ENCODE peak calls at places on chromosomes 16 and 17, in four cellular contexts. K, U, P and Q are unnamed samples.

GRCh38 chr16:87550510-87550961 is 51.8 kb upstream of the JPH3 start:
- DNase-seq in K (peak), P (no peak), U (no peak), Q (no peak)

GRCh38 chr17:72972263-72972951 is 120.1 kb downstream of the SLC39A11 start:
- DNase-seq in U (no peak), K (no peak), P (no peak), Q (no peak)

GRCh38 chr16:19382887-19383816 is 34.5 kb upstream of the TMC5 start:
- DNase-seq in P (no peak), K (peak), U (peak), Q (no peak)

GRCh38 chr17:8022358-8023038 is 16.4 kb upstream of the ALOX15B start:
- DNase-seq in K (peak), U (no peak), P (no peak), Q (no peak)

GRCh38 chr17:41176744-41177387 is 1.2 kb downstream of the KRTAP4-2 start:
- DNase-seq in P (no peak), K (no peak), U (no peak), Q (no peak)

GRCh38 chr16:10992797-10993196 is 48.4 kb downstream of the CLEC16A start:
- DNase-seq in K (no peak), U (no peak), P (no peak), Q (no peak)

GRCh38 chr16:88983157-88983556 is 6.2 kb upstream of the CBFA2T3 start:
- DNase-seq in U (no peak), K (no peak), P (no peak), Q (no peak)

GRCh38 chr17:40024901-40025300 is 9.7 kb downstream of the CSF3 start:
- DNase-seq in K (no peak), U (no peak), P (no peak), Q (no peak)

DNA sequence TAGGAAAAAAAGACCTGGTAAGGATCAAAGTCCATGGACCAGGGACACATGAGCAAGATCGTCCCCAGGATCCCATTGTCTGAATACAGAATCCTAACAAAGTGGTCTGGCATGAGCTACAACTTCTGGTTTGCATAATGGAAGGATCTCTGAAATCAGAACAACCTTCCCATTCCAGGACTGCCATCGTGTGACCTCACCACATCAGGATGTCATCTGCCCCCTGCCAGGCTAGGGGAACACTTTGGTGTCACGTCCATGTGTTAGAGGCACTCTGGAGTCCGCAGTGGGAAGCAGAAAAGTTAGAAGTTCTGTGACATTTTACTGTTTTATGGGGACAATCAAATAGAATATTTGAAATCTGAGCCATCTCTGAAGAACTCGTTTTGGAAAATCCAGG is 160.7 kb downstream of the RGS9 start:
- DNase-seq in K (no peak), P (no peak), U (no peak), Q (no peak)
- H3K27ac ChIP-seq in K (no peak), P (no peak), U (no peak), Q (peak)

GRCh38 chr16:27314986-27315332 is 1.2 kb downstream of the IL4R start:
- DNase-seq in K (no peak), U (no peak), P (no peak), Q (no peak)

GRCh38 chr16:27316038-27316680 is 2.4 kb downstream of the IL4R start:
- DNase-seq in U (no peak), P (no peak), K (no peak), Q (peak)

GRCh38 chr16:27314161-27314723 is 468 bp downstream of the IL4R start:
- DNase-seq in P (no peak), U (no peak), K (peak), Q (peak)

GRCh38 chr16:27317320-27317719 is 3.5 kb downstream of the IL4R start:
- DNase-seq in K (no peak), U (no peak), P (no peak), Q (peak)

DNA sequence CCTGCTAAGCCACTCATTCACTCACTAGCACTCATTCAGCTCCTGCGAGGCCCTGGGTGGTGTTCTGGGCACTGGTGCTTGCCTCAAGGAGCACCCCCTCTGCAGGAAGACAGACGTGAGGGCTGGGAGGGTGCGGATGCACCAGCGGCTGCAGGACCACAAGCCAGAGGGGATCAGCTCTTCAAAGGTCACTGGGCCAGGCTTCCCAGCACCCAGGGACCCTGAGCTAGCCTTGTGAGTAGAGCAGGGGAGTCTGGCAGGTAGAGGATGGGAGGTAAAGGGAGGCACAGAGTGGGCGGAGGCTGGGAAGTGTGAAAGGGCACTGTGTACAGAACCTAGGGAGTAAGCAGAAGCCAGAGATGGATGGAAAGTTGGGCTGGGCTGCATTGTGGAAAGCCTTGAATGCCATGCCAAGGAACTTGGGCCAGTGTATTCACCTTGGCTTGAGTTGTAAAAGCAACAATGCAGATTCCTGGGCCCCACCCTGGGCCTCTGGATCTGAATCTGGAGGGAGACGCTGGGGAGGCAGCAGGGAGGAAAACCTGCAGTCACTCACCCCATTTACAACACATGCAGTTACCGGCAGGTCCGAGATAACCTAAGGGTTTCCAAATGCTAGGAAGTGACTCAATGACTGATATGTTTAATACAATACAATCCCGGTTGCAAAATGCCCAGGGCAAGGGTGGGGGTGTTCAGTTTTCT is 1.7 kb downstream of the IL4R start:
- DNase-seq in P (no peak), U (no peak), K (peak), Q (no peak)
- H3K27ac ChIP-seq in P (peak), U (peak), K (peak), Q (peak)

GRCh38 chr16:67552476-67552875 is 9.8 kb upstream of the CTCF start:
- DNase-seq in U (no peak), P (no peak), K (no peak), Q (no peak)
- H3K27ac ChIP-seq in U (no peak), P (peak), K (peak), Q (no peak)

DNA sequence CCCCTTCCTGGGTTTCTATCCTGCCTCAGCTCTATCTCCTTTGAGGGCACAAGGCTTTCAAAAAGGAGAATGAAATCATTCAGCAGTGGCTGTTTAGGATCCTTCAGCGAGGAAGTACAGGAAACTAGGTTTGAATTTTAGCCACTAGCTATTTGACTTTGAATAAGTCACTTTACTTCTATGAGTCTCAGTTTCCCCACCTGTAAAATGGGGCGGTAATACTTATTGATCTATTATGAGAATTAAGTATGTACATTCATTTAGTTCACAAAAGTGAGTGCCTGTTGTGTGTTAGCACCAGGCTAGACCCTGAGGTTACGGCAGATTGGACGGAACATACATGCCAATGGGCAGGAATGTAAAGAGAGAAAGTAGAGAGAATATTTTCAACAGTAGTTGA is 6.6 kb downstream of the CDH1 start:
- DNase-seq in K (no peak), P (no peak), U (no peak), Q (no peak)
- H3K27ac ChIP-seq in K (peak), P (no peak), U (no peak), Q (peak)

DNA sequence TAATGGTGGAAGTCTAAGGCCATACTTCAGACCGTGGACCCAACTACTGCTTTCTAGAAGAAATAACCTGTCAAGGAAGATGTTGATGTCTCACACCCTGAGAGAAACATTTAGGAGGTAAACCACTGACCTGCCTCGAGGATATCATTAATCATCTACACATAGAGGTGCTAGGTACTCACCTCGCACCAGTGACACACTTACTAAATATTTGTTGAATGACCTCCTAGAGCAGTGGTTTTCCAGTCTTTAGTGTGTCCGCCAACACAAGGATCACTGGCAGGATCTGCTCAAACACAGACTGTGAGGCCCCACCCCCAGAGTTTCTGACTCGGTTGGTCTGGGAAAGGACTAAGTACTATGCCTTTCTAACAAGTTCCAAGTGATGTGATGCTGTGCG is 197.4 kb upstream of the CACNG5 start:
- DNase-seq in P (no peak), U (no peak), K (no peak), Q (no peak)
- H3K27ac ChIP-seq in P (no peak), U (no peak), K (no peak), Q (no peak)

GRCh38 chr16:56632848-56633365 is 448 bp downstream of the MT1M start:
- DNase-seq in K (no peak), P (no peak), U (no peak), Q (no peak)

GRCh38 chr16:56631832-56632159 is 663 bp upstream of the MT1M start:
- DNase-seq in P (no peak), U (no peak), K (no peak), Q (no peak)

GRCh38 chr16:56631197-56631596 is 1.3 kb upstream of the MT1M start:
- DNase-seq in K (no peak), U (no peak), P (no peak), Q (no peak)

GRCh38 chr16:56633535-56633934 is 1.1 kb downstream of the MT1M start:
- DNase-seq in K (no peak), P (no peak), U (no peak), Q (no peak)

GRCh38 chr16:56632160-56632847 is at the start of gene MT1M:
- DNase-seq in P (no peak), U (peak), K (peak), Q (peak)
- H3K27ac ChIP-seq in P (peak), U (peak), K (peak), Q (peak)

DNA sequence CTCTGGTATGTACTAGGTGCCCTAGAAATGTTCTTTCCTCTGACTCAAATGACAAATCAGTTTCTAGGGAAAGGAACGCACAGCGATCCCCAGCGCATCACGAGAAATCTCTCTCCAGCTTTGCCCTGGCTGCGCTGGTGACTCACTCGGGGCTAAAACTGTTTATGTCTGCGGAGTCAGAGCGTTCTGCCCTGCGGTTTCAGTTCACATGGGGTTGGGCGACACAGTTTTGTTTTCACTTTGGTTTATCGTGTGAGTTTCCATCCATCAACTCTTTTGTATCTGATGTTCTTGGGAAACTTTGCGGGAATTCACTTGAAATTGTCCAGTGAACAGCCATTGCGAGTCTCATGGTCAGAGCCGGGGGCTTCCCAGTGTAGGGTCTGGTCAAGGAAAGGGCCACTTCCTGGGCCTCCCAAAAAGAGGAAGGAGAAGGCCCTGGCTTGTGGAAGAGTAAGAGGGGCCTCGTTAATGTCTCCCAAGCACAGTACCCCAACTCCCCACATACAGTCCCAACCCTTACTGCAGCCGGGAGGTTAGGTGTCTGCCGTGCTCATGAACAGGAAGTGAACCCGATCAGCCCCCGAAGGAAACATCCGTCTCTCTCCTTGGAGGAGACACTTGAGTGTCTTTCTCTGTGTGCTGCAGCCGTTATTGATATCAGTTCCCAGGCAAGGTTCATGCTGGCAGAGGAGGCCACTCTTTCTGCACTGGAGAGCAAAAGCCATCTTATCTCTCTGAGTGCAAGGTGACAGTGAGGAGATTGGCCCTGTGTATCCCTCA is 643.2 kb downstream of the WWOX start:
- DNase-seq in U (no peak), P (no peak), K (no peak), Q (no peak)
- H3K27ac ChIP-seq in U (no peak), P (no peak), K (peak), Q (no peak)

DNA sequence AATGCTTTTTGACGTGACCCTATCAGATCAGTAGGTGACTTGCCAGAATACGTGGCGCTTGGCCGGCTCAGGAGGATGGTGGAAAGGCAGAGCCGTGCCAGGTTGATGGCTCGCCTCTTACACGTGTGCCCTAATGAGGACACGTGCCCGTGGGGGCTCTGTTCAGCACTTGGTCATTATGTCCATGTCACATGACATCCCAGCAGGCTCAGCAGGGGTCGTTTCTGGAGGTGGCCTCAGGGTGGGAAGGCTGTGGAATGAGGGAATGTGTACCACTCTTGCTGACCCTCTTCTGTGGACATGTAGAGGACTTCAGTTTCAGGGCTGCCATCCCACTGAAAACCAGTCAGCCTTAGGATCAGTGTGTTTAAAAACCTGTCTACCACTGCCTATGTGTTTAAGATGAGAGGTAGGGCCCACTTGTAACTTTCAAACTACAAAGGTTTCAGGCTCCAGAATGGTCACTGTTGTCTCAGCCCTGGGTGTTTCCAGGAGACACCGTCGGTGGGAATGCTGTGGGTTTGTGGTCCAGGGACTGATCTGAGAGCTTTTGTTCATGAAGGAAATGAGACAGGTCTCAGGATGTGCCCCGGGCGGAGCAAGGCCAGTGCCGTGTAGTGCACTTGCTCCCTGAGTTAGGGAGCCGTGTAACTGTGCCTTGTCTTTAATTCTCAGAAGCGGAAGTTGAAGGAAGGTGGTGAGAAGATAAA is 12.1 kb downstream of the UBN1 start:
- DNase-seq in K (no peak), P (no peak), U (no peak), Q (no peak)
- H3K27ac ChIP-seq in K (no peak), P (no peak), U (no peak), Q (no peak)